ENCODE peak calls at places on chromosomes 11 and 22, in nine cellular contexts. X, U, C, Y, E, J, D, N and S are unnamed samples.

GRCh38 chr22:18095101-18095805 is 15.4 kb upstream of the TUBA8 start:
- DNase-seq in X (no peak), U (no peak), C (peak), Y (no peak), E (no peak), J (no peak), D (no peak), N (no peak), S (no peak)

GRCh38 chr22:25489947-25490346 is 74.5 kb upstream of the GRK3 start:
- DNase-seq in X (no peak), U (no peak), C (no peak), Y (no peak), E (no peak), J (no peak), D (no peak), N (no peak), S (no peak)

GRCh38 chr22:48855013-48855412 is 972.7 kb downstream of the BRD1 start:
- DNase-seq in X (no peak), U (no peak), C (no peak), Y (no peak), E (no peak), J (no peak), D (no peak), N (no peak), S (no peak)

GRCh38 chr22:20080445-20080775 is 369 bp downstream of the DGCR8 start:
- DNase-seq in X (peak), U (peak), C (peak), Y (peak), E (peak), J (no peak), D (peak), N (peak), S (no peak)

GRCh38 chr11:15615412-15616096 is 500.8 kb downstream of the INSC start:
- DNase-seq in X (no peak), U (no peak), C (no peak), Y (peak), E (no peak), J (no peak), D (no peak), N (no peak), S (no peak)

GRCh38 chr11:45654741-45655283 is 10.6 kb downstream of the CHST1 start:
- DNase-seq in X (no peak), U (no peak), C (no peak), Y (no peak), E (no peak), J (no peak), D (peak), N (no peak), S (no peak)

GRCh38 chr11:12868315-12869073 is 140.6 kb upstream of the RASSF10 start:
- DNase-seq in X (no peak), U (no peak), C (no peak), Y (no peak), E (no peak), J (no peak), D (no peak), N (no peak), S (no peak)

GRCh38 chr11:11524436-11525038 is 97.3 kb downstream of the GALNT18 start:
- DNase-seq in X (no peak), U (no peak), C (no peak), Y (no peak), E (no peak), J (no peak), D (no peak), N (no peak), S (no peak)

GRCh38 chr22:44033689-44034088 is 9.6 kb downstream of the PARVB start:
- DNase-seq in X (no peak), U (no peak), C (peak), Y (no peak), E (no peak), J (peak), D (peak), N (no peak), S (no peak)

GRCh38 chr22:36180038-36180880 is 19.7 kb upstream of the APOL3 start:
- DNase-seq in X (peak), U (peak), C (peak), Y (peak), E (peak), J (no peak), D (peak), N (peak), S (no peak)

GRCh38 chr22:17831527-17832251 is 57.4 kb upstream of the BID start:
- DNase-seq in X (no peak), U (no peak), C (no peak), Y (no peak), E (no peak), J (no peak), D (no peak), N (no peak), S (no peak)

GRCh38 chr11:124297921-124298320 is 15.8 kb downstream of the OR8D1 start:
- DNase-seq in X (no peak), U (no peak), C (no peak), Y (no peak), E (no peak), J (no peak), D (no peak), N (no peak), S (no peak)

GRCh38 chr22:29011200-29011867 is 50.3 kb downstream of the C22orf31 start:
- DNase-seq in X (no peak), U (no peak), C (no peak), Y (peak), E (no peak), J (no peak), D (no peak), N (no peak), S (no peak)

GRCh38 chr11:106379265-106379664 is 301.8 kb downstream of the AASDHPPT start:
- DNase-seq in X (no peak), U (no peak), C (no peak), Y (no peak), E (no peak), J (no peak), D (no peak), N (no peak), S (no peak)

GRCh38 chr11:8973121-8973520 is 8.9 kb upstream of the TMEM9B start:
- DNase-seq in X (no peak), U (no peak), C (no peak), Y (no peak), E (no peak), J (no peak), D (no peak), N (no peak), S (no peak)

GRCh38 chr22:17917490-17917983 is 106.8 kb downstream of the MICAL3 start:
- DNase-seq in X (no peak), U (no peak), C (peak), Y (no peak), E (no peak), J (no peak), D (no peak), N (no peak), S (no peak)

GRCh38 chr11:1854132-1854948 is 1.5 kb downstream of the LSP1 start:
- DNase-seq in X (no peak), U (no peak), C (peak), Y (no peak), E (no peak), J (no peak), D (no peak), N (no peak), S (no peak)

GRCh38 chr22:25554321-25555088 is 10.0 kb upstream of the GRK3 start:
- DNase-seq in X (no peak), U (no peak), C (no peak), Y (no peak), E (no peak), J (no peak), D (no peak), N (no peak), S (no peak)

GRCh38 chr11:59611570-59612565 is 3.7 kb downstream of the OSBP start:
- DNase-seq in X (no peak), U (no peak), C (peak), Y (no peak), E (no peak), J (peak), D (no peak), N (peak), S (no peak)

GRCh38 chr11:73288873-73289707 is 17.0 kb downstream of the P2RY6 start:
- DNase-seq in X (peak), U (peak), C (peak), Y (peak), E (peak), J (no peak), D (peak), N (peak), S (no peak)

GRCh38 chr11:57515332-57516060 is at the start of gene SLC43A1:
- DNase-seq in X (no peak), U (peak), C (peak), Y (peak), E (no peak), J (no peak), D (peak), N (peak), S (no peak)

GRCh38 chr11:119478711-119479285 is 55.8 kb upstream of the THY1 start:
- DNase-seq in X (no peak), U (peak), C (no peak), Y (no peak), E (no peak), J (no peak), D (no peak), N (peak), S (no peak)

GRCh38 chr11:119175493-119176077 is 7.1 kb downstream of the NLRX1 start:
- DNase-seq in X (no peak), U (no peak), C (no peak), Y (no peak), E (peak), J (no peak), D (no peak), N (no peak), S (no peak)

GRCh38 chr22:17486313-17486712 is 77.0 kb upstream of the SLC25A18 start:
- DNase-seq in X (no peak), U (peak), C (peak), Y (no peak), E (no peak), J (no peak), D (no peak), N (peak), S (no peak)

GRCh38 chr11:72584293-72584921 is 89.8 kb downstream of the PDE2A start:
- DNase-seq in X (peak), U (no peak), C (peak), Y (peak), E (no peak), J (no peak), D (peak), N (peak), S (no peak)

GRCh38 chr22:30235687-30236170 is 10.8 kb downstream of the LIF start:
- DNase-seq in X (no peak), U (no peak), C (no peak), Y (no peak), E (peak), J (peak), D (no peak), N (no peak), S (no peak)

GRCh38 chr22:28883657-28883916 is 215 bp downstream of the ZNRF3 start:
- DNase-seq in X (no peak), U (no peak), C (no peak), Y (no peak), E (no peak), J (no peak), D (no peak), N (no peak), S (no peak)

GRCh38 chr11:48150213-48150612 is 66.4 kb upstream of the OR4B1 start:
- DNase-seq in X (no peak), U (no peak), C (no peak), Y (no peak), E (no peak), J (no peak), D (no peak), N (no peak), S (peak)

GRCh38 chr22:24434472-24435322 is 7.3 kb downstream of the ADORA2A start:
- DNase-seq in X (peak), U (no peak), C (peak), Y (no peak), E (no peak), J (no peak), D (no peak), N (no peak), S (no peak)

GRCh38 chr11:73342633-73343032 is 33.6 kb upstream of the RELT start:
- DNase-seq in X (no peak), U (no peak), C (no peak), Y (peak), E (no peak), J (no peak), D (no peak), N (no peak), S (no peak)

GRCh38 chr11:125300791-125301218 is 136.3 kb downstream of the PKNOX2 start:
- DNase-seq in X (no peak), U (no peak), C (peak), Y (no peak), E (no peak), J (peak), D (no peak), N (no peak), S (peak)

GRCh38 chr11:16912607-16913006 is 101.6 kb downstream of the PLEKHA7 start:
- DNase-seq in X (no peak), U (no peak), C (no peak), Y (no peak), E (no peak), J (no peak), D (no peak), N (peak), S (no peak)

GRCh38 chr22:45131749-45132148 is 32.0 kb upstream of the NUP50 start:
- DNase-seq in X (no peak), U (no peak), C (peak), Y (no peak), E (no peak), J (no peak), D (no peak), N (peak), S (no peak)

GRCh38 chr11:68014157-68014965 is 4.2 kb downstream of the ALDH3B1 start:
- DNase-seq in X (no peak), U (peak), C (no peak), Y (no peak), E (no peak), J (peak), D (peak), N (peak), S (peak)

GRCh38 chr11:125215951-125216350 is 51.4 kb downstream of the PKNOX2 start:
- DNase-seq in X (no peak), U (no peak), C (no peak), Y (no peak), E (no peak), J (no peak), D (peak), N (no peak), S (no peak)

GRCh38 chr11:103358251-103358650 is 249.0 kb downstream of the DYNC2H1 start:
- DNase-seq in X (no peak), U (no peak), C (no peak), Y (no peak), E (no peak), J (no peak), D (no peak), N (no peak), S (no peak)

GRCh38 chr11:559712-560304 is 730 bp downstream of the LMNTD2 start:
- DNase-seq in X (no peak), U (no peak), C (no peak), Y (no peak), E (no peak), J (no peak), D (no peak), N (no peak), S (no peak)

GRCh38 chr11:561148-562003 is 606 bp downstream of the RASSF7 start:
- DNase-seq in X (no peak), U (no peak), C (no peak), Y (no peak), E (no peak), J (no peak), D (no peak), N (peak), S (no peak)

GRCh38 chr11:562046-562645 is 1.4 kb downstream of the RASSF7 start:
- DNase-seq in X (no peak), U (no peak), C (no peak), Y (no peak), E (no peak), J (no peak), D (no peak), N (no peak), S (no peak)

GRCh38 chr11:559020-559620 is 1.4 kb downstream of the LMNTD2 start:
- DNase-seq in X (no peak), U (no peak), C (no peak), Y (no peak), E (no peak), J (no peak), D (no peak), N (no peak), S (no peak)

GRCh38 chr11:560305-561147 is at the start of the genes LMNTD2 and RASSF7:
- DNase-seq in X (peak), U (peak), C (peak), Y (peak), E (peak), J (peak), D (peak), N (peak), S (no peak)
- H3K27ac ChIP-seq in X (peak), U (no peak), C (peak), Y (no peak), E (peak), J (no peak), D (no peak), N (peak), S (peak)

GRCh38 chr11:117187799-117188481 is 9.4 kb downstream of the SIDT2 start:
- DNase-seq in X (no peak), U (peak), C (peak), Y (no peak), E (no peak), J (no peak), D (peak), N (no peak), S (no peak)

GRCh38 chr11:117191680-117192400 is 7.3 kb upstream of the TAGLN start:
- DNase-seq in X (no peak), U (no peak), C (peak), Y (no peak), E (no peak), J (no peak), D (peak), N (no peak), S (no peak)

GRCh38 chr11:117189191-117189940 is 9.8 kb upstream of the TAGLN start:
- DNase-seq in X (no peak), U (no peak), C (peak), Y (no peak), E (no peak), J (no peak), D (peak), N (no peak), S (no peak)

GRCh38 chr11:117188620-117189081 is 10.1 kb downstream of the SIDT2 start:
- DNase-seq in X (no peak), U (no peak), C (peak), Y (no peak), E (no peak), J (no peak), D (peak), N (no peak), S (no peak)

GRCh38 chr11:117189941-117190544 is 9.1 kb upstream of the TAGLN start:
- DNase-seq in X (no peak), U (no peak), C (no peak), Y (no peak), E (no peak), J (no peak), D (peak), N (no peak), S (no peak)
- H3K27ac ChIP-seq in X (no peak), U (no peak), C (no peak), Y (no peak), E (no peak), J (no peak), D (no peak), N (no peak), S (no peak)

DNA sequence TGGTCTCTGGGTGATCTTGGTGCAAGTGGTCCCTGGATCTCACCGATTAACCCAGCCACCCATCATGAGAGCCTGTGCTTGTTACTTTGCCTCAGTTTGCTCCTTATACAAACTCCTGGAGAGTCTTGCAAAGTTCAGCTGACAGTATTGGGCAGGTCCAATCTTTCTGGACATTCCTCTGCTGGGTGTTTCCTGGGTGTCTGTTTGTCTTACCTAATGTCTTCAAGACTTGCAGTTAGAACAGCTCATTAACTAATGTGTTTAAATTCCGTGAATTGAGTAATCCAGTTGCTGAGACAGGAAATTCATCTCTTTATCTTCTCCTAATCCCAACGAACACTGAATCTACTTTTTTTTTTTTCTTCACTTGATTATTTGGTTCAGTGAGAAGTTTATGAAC is 20.6 kb downstream of the BCO2 start:
- DNase-seq in X (no peak), U (no peak), C (no peak), Y (no peak), E (no peak), J (no peak), D (no peak), N (no peak), S (peak)
- H3K27ac ChIP-seq in X (no peak), U (no peak), C (no peak), Y (no peak), E (no peak), J (no peak), D (no peak), N (no peak), S (peak)

GRCh38 chr22:42994917-42995562 is 19.9 kb downstream of the PACSIN2 start:
- DNase-seq in X (no peak), U (no peak), C (peak), Y (no peak), E (no peak), J (peak), D (peak), N (peak), S (peak)

GRCh38 chr22:42994276-42994916 is 20.6 kb downstream of the PACSIN2 start:
- DNase-seq in X (no peak), U (no peak), C (no peak), Y (no peak), E (no peak), J (no peak), D (peak), N (no peak), S (no peak)

GRCh38 chr22:42992092-42992491 is 22.9 kb downstream of the PACSIN2 start:
- DNase-seq in X (no peak), U (no peak), C (no peak), Y (no peak), E (no peak), J (no peak), D (no peak), N (no peak), S (no peak)

GRCh38 chr22:42992886-42993479 is 22.0 kb downstream of the PACSIN2 start:
- DNase-seq in X (no peak), U (no peak), C (no peak), Y (no peak), E (no peak), J (no peak), D (peak), N (no peak), S (no peak)

DNA sequence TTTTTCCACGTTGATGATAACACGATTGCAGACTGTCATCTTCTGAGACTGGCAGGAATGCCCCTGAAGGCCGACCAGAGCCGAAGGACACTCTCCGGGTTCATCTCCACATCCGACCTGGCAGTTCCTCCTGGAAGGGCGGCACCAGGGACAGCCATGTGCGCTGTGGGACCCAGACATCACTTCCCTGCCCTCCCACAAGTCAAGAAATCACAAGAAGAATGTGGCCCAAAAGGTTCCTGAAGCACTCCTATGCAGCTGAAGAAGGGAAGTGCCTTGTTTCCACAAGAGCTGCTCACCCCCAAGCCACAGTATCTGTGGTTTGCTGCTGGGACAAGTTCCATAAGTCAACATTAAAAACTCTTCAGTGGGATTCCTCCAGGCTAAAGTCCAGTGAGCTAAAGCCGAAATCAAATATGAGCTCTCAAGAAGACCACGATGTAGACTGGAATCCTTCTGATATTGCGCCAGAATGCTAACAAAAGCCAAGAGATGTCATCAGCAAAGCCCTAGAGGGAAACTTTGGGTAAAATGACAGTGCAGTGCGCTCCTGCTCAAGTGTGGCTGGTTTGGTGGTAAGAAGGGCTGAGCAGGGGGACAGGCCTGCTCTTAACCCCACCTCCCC is 21.2 kb downstream of the PACSIN2 start:
- DNase-seq in X (no peak), U (no peak), C (no peak), Y (no peak), E (no peak), J (no peak), D (peak), N (no peak), S (no peak)
- H3K27ac ChIP-seq in X (no peak), U (no peak), C (no peak), Y (no peak), E (no peak), J (peak), D (peak), N (peak), S (peak)

DNA sequence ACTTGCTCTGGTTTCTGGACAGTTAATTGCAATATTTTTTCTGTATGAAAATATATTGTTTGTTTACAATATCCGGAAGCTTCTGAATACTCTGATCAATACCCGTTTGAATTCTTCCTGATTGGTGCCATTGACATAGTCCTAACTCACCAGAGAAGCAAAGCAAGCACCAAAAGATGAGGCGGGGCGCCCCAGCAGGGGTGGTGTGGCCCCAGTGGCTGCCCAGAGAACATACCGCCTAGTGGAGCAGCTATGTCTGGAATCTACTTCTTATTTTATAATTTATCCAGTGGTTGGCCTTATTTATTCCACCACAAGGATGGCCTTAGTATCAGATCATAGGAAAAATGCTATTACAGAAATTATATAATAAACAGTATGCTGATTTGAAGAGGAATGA is 610.7 kb downstream of the JRKL start:
- DNase-seq in X (no peak), U (no peak), C (no peak), Y (no peak), E (no peak), J (no peak), D (no peak), N (no peak), S (no peak)
- H3K27ac ChIP-seq in X (no peak), U (no peak), C (no peak), Y (no peak), E (no peak), J (no peak), D (no peak), N (no peak), S (no peak)

GRCh38 chr22:23284504-23285033 is 104.3 kb downstream of the BCR start:
- DNase-seq in X (no peak), U (no peak), C (no peak), Y (no peak), E (no peak), J (no peak), D (no peak), N (no peak), S (no peak)
- H3K27ac ChIP-seq in X (no peak), U (no peak), C (no peak), Y (no peak), E (no peak), J (no peak), D (no peak), N (no peak), S (no peak)